ENCODE peak calls at places on chromosomes 2 and 18, in nine cellular contexts. One of them, this sample, is unnamed.

GRCh38 chr18:23226386-23226785 is 91.1 kb downstream of the CABLES1 start:
- DNase-seq in cardiac muscle cell: no peak
- DNase-seq in kidney: no peak
- DNase-seq in GM20000: no peak
- DNase-seq in GM23338: no peak
- DNase-seq in OCI-LY7: peak; percentile 63
- DNase-seq in left lung: no peak
- DNase-seq in choroid plexus epithelial cell: peak; percentile 79
- DNase-seq in upper lobe of right lung: no peak
- DNase-seq in this sample: peak; percentile 62

GRCh38 chr2:6814312-6814711 is 51.4 kb downstream of the CMPK2 start:
- DNase-seq in cardiac muscle cell: no peak
- DNase-seq in kidney: no peak
- DNase-seq in GM20000: no peak
- DNase-seq in GM23338: no peak
- DNase-seq in OCI-LY7: peak; percentile 19
- DNase-seq in left lung: no peak
- DNase-seq in choroid plexus epithelial cell: no peak
- DNase-seq in upper lobe of right lung: no peak
- DNase-seq in this sample: no peak

GRCh38 chr2:202007015-202008011 is 26.3 kb upstream of the FZD7 start:
- DNase-seq in cardiac muscle cell: no peak
- DNase-seq in kidney: no peak
- DNase-seq in GM20000: no peak
- DNase-seq in GM23338: no peak
- DNase-seq in OCI-LY7: no peak
- DNase-seq in left lung: no peak
- DNase-seq in choroid plexus epithelial cell: peak; percentile 9
- DNase-seq in upper lobe of right lung: no peak
- DNase-seq in this sample: peak; percentile 17

GRCh38 chr2:222315443-222316121 is 16.8 kb upstream of the PAX3 start:
- DNase-seq in cardiac muscle cell: no peak
- DNase-seq in kidney: no peak
- DNase-seq in GM20000: peak; percentile 23
- DNase-seq in GM23338: peak; percentile 64
- DNase-seq in OCI-LY7: peak; percentile 1
- DNase-seq in left lung: no peak
- DNase-seq in choroid plexus epithelial cell: no peak
- DNase-seq in upper lobe of right lung: no peak
- DNase-seq in this sample: no peak

GRCh38 chr18:57772387-57772799 is 30.7 kb downstream of the ATP8B1 start:
- DNase-seq in cardiac muscle cell: no peak
- DNase-seq in kidney: no peak
- DNase-seq in GM20000: no peak
- DNase-seq in GM23338: no peak
- DNase-seq in OCI-LY7: no peak
- DNase-seq in left lung: no peak
- DNase-seq in choroid plexus epithelial cell: no peak
- DNase-seq in upper lobe of right lung: no peak
- DNase-seq in this sample: no peak

GRCh38 chr2:216447293-216447692 is 35.0 kb downstream of the SMARCAL1 start:
- DNase-seq in cardiac muscle cell: peak; percentile 57
- DNase-seq in kidney: no peak
- DNase-seq in GM20000: no peak
- DNase-seq in GM23338: no peak
- DNase-seq in OCI-LY7: no peak
- DNase-seq in left lung: no peak
- DNase-seq in choroid plexus epithelial cell: no peak
- DNase-seq in upper lobe of right lung: no peak
- DNase-seq in this sample: no peak

GRCh38 chr2:203909192-203909945 is 27.2 kb upstream of the ICOS start:
- DNase-seq in cardiac muscle cell: peak; percentile 47
- DNase-seq in kidney: no peak
- DNase-seq in GM20000: peak; percentile 21
- DNase-seq in GM23338: peak; percentile 64
- DNase-seq in OCI-LY7: peak; percentile 42
- DNase-seq in left lung: no peak
- DNase-seq in choroid plexus epithelial cell: peak; percentile 86
- DNase-seq in upper lobe of right lung: no peak
- DNase-seq in this sample: peak; percentile 77

GRCh38 chr2:128361376-128362131 is 42.9 kb upstream of the HS6ST1 start:
- DNase-seq in cardiac muscle cell: no peak
- DNase-seq in kidney: peak; percentile 47
- DNase-seq in GM20000: no peak
- DNase-seq in GM23338: no peak
- DNase-seq in OCI-LY7: no peak
- DNase-seq in left lung: no peak
- DNase-seq in choroid plexus epithelial cell: no peak
- DNase-seq in upper lobe of right lung: peak; percentile 51
- DNase-seq in this sample: no peak

DNA sequence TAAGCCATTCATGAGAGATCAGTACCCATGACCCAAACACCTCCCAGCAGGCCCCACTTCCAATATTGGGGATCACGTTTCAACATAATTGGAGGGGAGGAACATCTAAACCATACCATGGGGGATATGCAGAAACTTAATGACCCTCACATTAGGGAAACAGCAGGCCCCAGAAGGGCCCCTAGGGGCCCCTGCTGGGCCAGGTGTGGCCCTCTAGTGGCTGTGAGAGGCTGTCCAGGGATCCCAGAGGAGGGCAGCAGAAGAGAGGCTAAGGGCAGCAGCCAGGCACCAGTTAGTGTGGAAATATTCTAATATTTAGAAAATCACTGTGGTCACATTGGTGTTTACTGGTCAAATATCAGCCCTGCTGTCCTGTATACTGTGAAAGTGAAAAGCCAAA is 49.3 kb upstream of the ANKRD44 start:
- DNase-seq in cardiac muscle cell: no peak
- DNase-seq in kidney: no peak
- DNase-seq in GM20000: no peak
- DNase-seq in GM23338: peak; percentile 52
- DNase-seq in OCI-LY7: no peak
- DNase-seq in left lung: no peak
- DNase-seq in choroid plexus epithelial cell: no peak
- DNase-seq in upper lobe of right lung: no peak
- DNase-seq in this sample: no peak
- TF ChIP-seq CTCF in cardiac muscle cell: no peak
- TF ChIP-seq CTCF in kidney: no peak
- TF ChIP-seq CTCF in GM20000: no peak
- TF ChIP-seq CTCF in GM23338: peak; percentile 62
- TF ChIP-seq CTCF in OCI-LY7: peak; percentile 67
- TF ChIP-seq CTCF in left lung: no peak
- TF ChIP-seq CTCF in choroid plexus epithelial cell: no peak
- TF ChIP-seq CTCF in upper lobe of right lung: peak; percentile 7
- TF ChIP-seq CTCF in this sample: peak; percentile 4

DNA sequence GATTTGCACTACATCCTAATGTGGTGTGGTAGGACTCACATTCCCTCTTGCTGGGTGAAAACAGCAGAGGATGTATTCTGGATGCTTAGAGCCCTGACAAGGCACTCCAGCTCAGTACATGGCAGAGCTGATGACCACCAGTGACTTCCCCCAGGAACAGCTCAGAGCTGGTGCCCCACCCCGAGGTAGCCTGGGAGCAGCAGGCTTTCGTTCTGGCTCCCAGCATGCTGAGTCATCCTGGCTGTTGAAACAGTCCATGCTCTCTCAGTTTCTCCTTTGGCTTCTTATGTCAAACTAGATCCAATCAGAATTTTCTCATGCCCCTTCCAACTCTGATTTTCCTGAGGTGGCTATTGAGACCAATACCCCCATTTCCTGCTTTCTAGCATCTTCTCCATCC is 438.2 kb downstream of the NBAS start:
- DNase-seq in cardiac muscle cell: no peak
- DNase-seq in kidney: no peak
- DNase-seq in GM20000: no peak
- DNase-seq in GM23338: no peak
- DNase-seq in OCI-LY7: no peak
- DNase-seq in left lung: no peak
- DNase-seq in choroid plexus epithelial cell: peak; percentile 4
- DNase-seq in upper lobe of right lung: no peak
- DNase-seq in this sample: peak; percentile 19
- TF ChIP-seq CTCF in cardiac muscle cell: no peak
- TF ChIP-seq CTCF in kidney: no peak
- TF ChIP-seq CTCF in GM20000: no peak
- TF ChIP-seq CTCF in GM23338: no peak
- TF ChIP-seq CTCF in OCI-LY7: no peak
- TF ChIP-seq CTCF in left lung: no peak
- TF ChIP-seq CTCF in choroid plexus epithelial cell: no peak
- TF ChIP-seq CTCF in upper lobe of right lung: no peak
- TF ChIP-seq CTCF in this sample: no peak

GRCh38 chr2:2524340-2524941 is 193.4 kb upstream of the MYT1L start:
- DNase-seq in cardiac muscle cell: no peak
- DNase-seq in kidney: peak; percentile 28
- DNase-seq in GM20000: no peak
- DNase-seq in GM23338: no peak
- DNase-seq in OCI-LY7: no peak
- DNase-seq in left lung: peak; percentile 60
- DNase-seq in choroid plexus epithelial cell: no peak
- DNase-seq in upper lobe of right lung: no peak
- DNase-seq in this sample: no peak
- TF ChIP-seq CTCF in cardiac muscle cell: no peak
- TF ChIP-seq CTCF in kidney: no peak
- TF ChIP-seq CTCF in GM20000: no peak
- TF ChIP-seq CTCF in GM23338: no peak
- TF ChIP-seq CTCF in OCI-LY7: no peak
- TF ChIP-seq CTCF in left lung: no peak
- TF ChIP-seq CTCF in choroid plexus epithelial cell: no peak
- TF ChIP-seq CTCF in upper lobe of right lung: no peak
- TF ChIP-seq CTCF in this sample: no peak

GRCh38 chr18:76252880-76253279 is 242.2 kb downstream of the ZNF516 start:
- DNase-seq in cardiac muscle cell: peak; percentile 31
- DNase-seq in kidney: no peak
- DNase-seq in GM20000: no peak
- DNase-seq in GM23338: peak; percentile 76
- DNase-seq in OCI-LY7: peak; percentile 13
- DNase-seq in left lung: no peak
- DNase-seq in choroid plexus epithelial cell: peak; percentile 16
- DNase-seq in upper lobe of right lung: no peak
- DNase-seq in this sample: peak; percentile 34
- TF ChIP-seq CTCF in cardiac muscle cell: peak; percentile 42
- TF ChIP-seq CTCF in kidney: no peak
- TF ChIP-seq CTCF in GM20000: peak; percentile 25
- TF ChIP-seq CTCF in GM23338: peak; percentile 74
- TF ChIP-seq CTCF in OCI-LY7: peak; percentile 68
- TF ChIP-seq CTCF in left lung: no peak
- TF ChIP-seq CTCF in choroid plexus epithelial cell: peak; percentile 49
- TF ChIP-seq CTCF in upper lobe of right lung: peak; percentile 29
- TF ChIP-seq CTCF in this sample: peak; percentile 57

This sample was measured in fibroblast of mammary gland.